ENCODE peak calls at places on chromosomes 7 and 10, in four cellular contexts. One of them, this sample, is unnamed.

GRCh38 chr7:47482013-47482761 is 99.7 kb downstream of the TNS3 start:
- DNase-seq in EL: peak
- DNase-seq in iPS-NIHi11: no peak
- DNase-seq in NCI-H1048: no peak
- DNase-seq in this sample: peak

GRCh38 chr10:32033171-32033570 is 23.1 kb downstream of the KIF5B start:
- DNase-seq in iPS-NIHi11: no peak
- DNase-seq in NCI-H1048: no peak
- DNase-seq in EL: no peak
- DNase-seq in this sample: no peak

GRCh38 chr10:117621795-117622420 is 79.4 kb downstream of the EMX2 start:
- DNase-seq in NCI-H1048: no peak
- DNase-seq in EL: no peak
- DNase-seq in iPS-NIHi11: no peak
- DNase-seq in this sample: no peak

GRCh38 chr10:121645696-121646095 is 47.5 kb upstream of the FGFR2 start:
- DNase-seq in iPS-NIHi11: no peak
- DNase-seq in EL: no peak
- DNase-seq in NCI-H1048: no peak
- DNase-seq in this sample: no peak

GRCh38 chr7:105268511-105269392 is 120.0 kb downstream of the SRPK2 start:
- DNase-seq in EL: peak
- DNase-seq in iPS-NIHi11: no peak
- DNase-seq in NCI-H1048: no peak
- DNase-seq in this sample: peak

GRCh38 chr7:98303906-98304305 is 22.4 kb downstream of the BRI3 start:
- DNase-seq in NCI-H1048: no peak
- DNase-seq in iPS-NIHi11: peak
- DNase-seq in EL: no peak
- DNase-seq in this sample: no peak

GRCh38 chr7:17559388-17559787 is 260.9 kb downstream of the AHR start:
- DNase-seq in NCI-H1048: no peak
- DNase-seq in EL: no peak
- DNase-seq in iPS-NIHi11: no peak
- DNase-seq in this sample: peak

GRCh38 chr10:62022830-62023229 is 121.3 kb downstream of the ARID5B start:
- DNase-seq in iPS-NIHi11: no peak
- DNase-seq in EL: no peak
- DNase-seq in NCI-H1048: no peak
- DNase-seq in this sample: no peak

GRCh38 chr7:29879609-29880008 is 73.3 kb downstream of the WIPF3 start:
- DNase-seq in iPS-NIHi11: no peak
- DNase-seq in NCI-H1048: no peak
- DNase-seq in EL: peak
- DNase-seq in this sample: peak

GRCh38 chr10:129892571-129893045 is 71.5 kb downstream of the EBF3 start:
- DNase-seq in iPS-NIHi11: no peak
- DNase-seq in NCI-H1048: no peak
- DNase-seq in EL: no peak
- DNase-seq in this sample: no peak

GRCh38 chr7:14761506-14762296 is 140.8 kb downstream of the DGKB start:
- DNase-seq in EL: peak
- DNase-seq in iPS-NIHi11: no peak
- DNase-seq in NCI-H1048: no peak
- DNase-seq in this sample: peak

GRCh38 chr7:156236181-156236889 is 404.2 kb upstream of the RNF32 start:
- DNase-seq in iPS-NIHi11: no peak
- DNase-seq in EL: no peak
- DNase-seq in NCI-H1048: no peak
- DNase-seq in this sample: no peak

GRCh38 chr10:121371836-121372235 is 226.4 kb downstream of the FGFR2 start:
- DNase-seq in NCI-H1048: no peak
- DNase-seq in EL: no peak
- DNase-seq in iPS-NIHi11: no peak
- DNase-seq in this sample: no peak

GRCh38 chr7:132398253-132398913 is 177.9 kb downstream of the PLXNA4 start:
- DNase-seq in iPS-NIHi11: no peak
- DNase-seq in EL: no peak
- DNase-seq in NCI-H1048: no peak
- DNase-seq in this sample: no peak

GRCh38 chr10:59276133-59276532 is 86.2 kb downstream of the FAM13C start:
- DNase-seq in iPS-NIHi11: no peak
- DNase-seq in NCI-H1048: no peak
- DNase-seq in EL: no peak
- DNase-seq in this sample: no peak

GRCh38 chr7:110943686-110944350 is 147.1 kb upstream of the LRRN3 start:
- DNase-seq in iPS-NIHi11: no peak
- DNase-seq in EL: peak
- DNase-seq in NCI-H1048: no peak
- DNase-seq in this sample: no peak

GRCh38 chr7:112707655-112708054 is 82.5 kb downstream of the TMEM168 start:
- DNase-seq in iPS-NIHi11: no peak
- DNase-seq in EL: no peak
- DNase-seq in NCI-H1048: no peak
- DNase-seq in this sample: no peak

GRCh38 chr10:12656518-12657142 is 307.3 kb downstream of the CAMK1D start:
- DNase-seq in iPS-NIHi11: peak
- DNase-seq in NCI-H1048: peak
- DNase-seq in EL: peak
- DNase-seq in this sample: peak

GRCh38 chr7:57867884-57868701 is 418.1 kb downstream of the ZNF716 start:
- DNase-seq in iPS-NIHi11: no peak
- DNase-seq in NCI-H1048: no peak
- DNase-seq in EL: no peak
- DNase-seq in this sample: no peak

GRCh38 chr7:116218051-116218645 is 7.8 kb downstream of the TES start:
- DNase-seq in NCI-H1048: no peak
- DNase-seq in EL: peak
- DNase-seq in iPS-NIHi11: no peak
- DNase-seq in this sample: peak

GRCh38 chr7:113200281-113200680 is 81.9 kb upstream of the SMIM30 start:
- DNase-seq in iPS-NIHi11: no peak
- DNase-seq in EL: no peak
- DNase-seq in NCI-H1048: no peak
- DNase-seq in this sample: no peak

GRCh38 chr7:129186749-129187260 is 1.6 kb upstream of the SMO start:
- DNase-seq in iPS-NIHi11: no peak
- DNase-seq in NCI-H1048: no peak
- DNase-seq in EL: no peak
- DNase-seq in this sample: no peak

GRCh38 chr10:11877506-11877905 is 54.4 kb downstream of the PROSER2 start:
- DNase-seq in EL: no peak
- DNase-seq in iPS-NIHi11: no peak
- DNase-seq in NCI-H1048: no peak
- DNase-seq in this sample: no peak

GRCh38 chr7:14978687-14979086 is 76.1 kb upstream of the DGKB start:
- DNase-seq in EL: no peak
- DNase-seq in NCI-H1048: no peak
- DNase-seq in iPS-NIHi11: no peak
- DNase-seq in this sample: no peak

GRCh38 chr7:1842321-1843221 is 172.5 kb downstream of the ELFN1 start:
- DNase-seq in iPS-NIHi11: no peak
- DNase-seq in EL: no peak
- DNase-seq in NCI-H1048: no peak
- DNase-seq in this sample: no peak

GRCh38 chr10:66782776-66783175 is 143.1 kb upstream of the LRRTM3 start:
- DNase-seq in EL: peak
- DNase-seq in iPS-NIHi11: no peak
- DNase-seq in NCI-H1048: no peak
- DNase-seq in this sample: peak

GRCh38 chr7:146235210-146235609 is 118.6 kb downstream of the CNTNAP2 start:
- DNase-seq in iPS-NIHi11: no peak
- DNase-seq in NCI-H1048: no peak
- DNase-seq in EL: no peak
- DNase-seq in this sample: no peak

GRCh38 chr10:72322280-72323058 is 32.2 kb downstream of the DNAJB12 start:
- DNase-seq in EL: no peak
- DNase-seq in iPS-NIHi11: no peak
- DNase-seq in NCI-H1048: no peak
- DNase-seq in this sample: no peak

GRCh38 chr7:42015413-42015698 is 221.7 kb downstream of the GLI3 start:
- DNase-seq in iPS-NIHi11: no peak
- DNase-seq in NCI-H1048: no peak
- DNase-seq in EL: no peak
- DNase-seq in this sample: no peak

GRCh38 chr10:78249690-78250089 is 216.0 kb downstream of the RPS24 start:
- DNase-seq in EL: no peak
- DNase-seq in iPS-NIHi11: no peak
- DNase-seq in NCI-H1048: no peak
- DNase-seq in this sample: no peak

GRCh38 chr7:42272793-42273665 is 36.0 kb upstream of the GLI3 start:
- DNase-seq in NCI-H1048: no peak
- DNase-seq in EL: peak
- DNase-seq in iPS-NIHi11: peak
- DNase-seq in this sample: peak

This sample was measured in M059J.